ENCODE peak calls at places on chromosomes 4 and X, in six cellular contexts. S is Right ventricle myocardium superior; V is lower leg skin; M is stimulated activated CD4-positive, alpha-beta T cell treated with anti-CD3 and anti-CD28 coated beads, Interleukin-12 subunit alpha, Interleukin-12 subunit beta, amount 100 ng/mL, for 24 hours; B is H54; P is NCI-H1092. U is an unnamed sample.
A peak's percentile ranks its signal among the peaks of the same experiment; 100 is the strongest.

GRCh38 chr4:94714761-94715160 is 43.0 kb upstream of the BMPR1B start:
- DNase-seq in S (no peak), V (no peak), M (no peak), B (no peak), P (no peak), U (no peak)

GRCh38 chr4:113635739-113636437 is 125.7 kb downstream of the CAMK2D start:
- DNase-seq in S (no peak), V (no peak), M (no peak), B (no peak), P (no peak), U (no peak)

GRCh38 chr4:83217721-83218522 is 66.7 kb downstream of the COQ2 start:
- DNase-seq in S (no peak), V (no peak), M (peak; percentile 22), B (no peak), P (no peak), U (peak; percentile 64)

GRCh38 chrX:111254896-111255693 is 15.2 kb downstream of the CAPN6 start:
- DNase-seq in S (no peak), V (no peak), M (no peak), B (no peak), P (no peak), U (no peak)

GRCh38 chr4:101075536-101075935 is 271.8 kb downstream of the PPP3CA start:
- DNase-seq in S (no peak), V (no peak), M (no peak), B (no peak), P (no peak), U (no peak)

GRCh38 chrX:22365460-22365859 is 92.7 kb downstream of the CBLL2 start:
- DNase-seq in S (no peak), V (no peak), M (no peak), B (no peak), P (no peak), U (no peak)

GRCh38 chrX:72273718-72274117 is 3.3 kb downstream of the RPS4X start:
- DNase-seq in S (no peak), V (no peak), M (no peak), B (no peak), P (no peak), U (no peak)

GRCh38 chr4:184792950-184793555 is 32.7 kb downstream of the ACSL1 start:
- DNase-seq in S (no peak), V (no peak), M (peak; percentile 27), B (peak; percentile 63), P (no peak), U (no peak)

GRCh38 chr4:175444512-175444911 is 367.6 kb downstream of the GPM6A start:
- DNase-seq in S (no peak), V (no peak), M (no peak), B (no peak), P (no peak), U (no peak)

GRCh38 chrX:39894626-39895025 is 203.1 kb downstream of the BCOR start:
- DNase-seq in S (no peak), V (no peak), M (no peak), B (no peak), P (no peak), U (peak; percentile 48)

GRCh38 chr4:176838611-176839411 is 46.1 kb upstream of the VEGFC start:
- DNase-seq in S (peak; percentile 44), V (no peak), M (no peak), B (no peak), P (no peak), U (no peak)

GRCh38 chr4:183180096-183180495 is 81.0 kb downstream of the WWC2 start:
- DNase-seq in S (no peak), V (no peak), M (no peak), B (no peak), P (no peak), U (no peak)

GRCh38 chr4:48787031-48787430 is 7.0 kb upstream of the FRYL start:
- DNase-seq in S (no peak), V (no peak), M (no peak), B (no peak), P (no peak), U (no peak)

GRCh38 chr4:41681054-41681453 is 67.5 kb downstream of the PHOX2B start:
- DNase-seq in S (no peak), V (no peak), M (no peak), B (no peak), P (no peak), U (no peak)

GRCh38 chr4:136768925-136769275 is 763.4 kb downstream of the PCDH18 start:
- DNase-seq in S (no peak), V (no peak), M (no peak), B (no peak), P (no peak), U (no peak)

GRCh38 chr4:87118826-87119225 is 101.6 kb downstream of the KLHL8 start:
- DNase-seq in S (no peak), V (no peak), M (no peak), B (no peak), P (no peak), U (no peak)

GRCh38 chrX:117376460-117376859 is 740.1 kb downstream of the KLHL13 start:
- DNase-seq in S (no peak), V (no peak), M (no peak), B (no peak), P (no peak), U (no peak)

GRCh38 chr4:8688041-8688907 is 95.7 kb downstream of the CPZ start:
- DNase-seq in S (no peak), V (no peak), M (no peak), B (no peak), P (no peak), U (no peak)

GRCh38 chrX:151153086-151153485 is 23.3 kb upstream of the GPR50 start:
- DNase-seq in S (no peak), V (no peak), M (no peak), B (peak; percentile 50), P (no peak), U (no peak)

GRCh38 chr4:183610613-183611012 is 48.4 kb downstream of the RWDD4 start:
- DNase-seq in S (no peak), V (no peak), M (no peak), B (no peak), P (no peak), U (no peak)

GRCh38 chr4:48909697-48910096 is 3.1 kb upstream of the OCIAD2 start:
- DNase-seq in S (no peak), V (no peak), M (peak; percentile 47), B (peak; percentile 70), P (no peak), U (no peak)

GRCh38 chrX:23845316-23845932 is 62.3 kb downstream of the APOO start:
- DNase-seq in S (no peak), V (no peak), M (no peak), B (no peak), P (no peak), U (no peak)

GRCh38 chrX:149286940-149287349 is 218.2 kb downstream of the IDS start:
- DNase-seq in S (no peak), V (no peak), M (no peak), B (peak; percentile 5), P (peak; percentile 0), U (peak; percentile 1)

GRCh38 chr4:120801171-120801758 is 121.3 kb downstream of the PRDM5 start:
- DNase-seq in S (peak; percentile 66), V (no peak), M (no peak), B (peak; percentile 3), P (no peak), U (no peak)

GRCh38 chr4:684611-685010 is 4.3 kb downstream of the SLC49A3 start:
- DNase-seq in S (peak; percentile 38), V (no peak), M (no peak), B (no peak), P (no peak), U (no peak)

GRCh38 chr4:96380106-96380505 is 540.2 kb downstream of the PDHA2 start:
- DNase-seq in S (no peak), V (no peak), M (no peak), B (no peak), P (no peak), U (no peak)

GRCh38 chrX:120302434-120302833 is 8.8 kb downstream of the TMEM255A start:
- DNase-seq in S (no peak), V (no peak), M (no peak), B (no peak), P (no peak), U (peak; percentile 47)

U was measured in DMS153.